ENCODE peak calls at places on chromosomes 7 and 10, in nine cellular contexts. A is activated CD8-positive, alpha-beta memory T cell treated with anti-CD3 and anti-CD28 coated beads, Interleukin-2, amount 10 ng/mL, durations not matched to agents 7 days and 5 days; X is iris pigment epithelial cell; U is EL; M is activated naive CD8-positive, alpha-beta T cell treated with anti-CD3 and anti-CD28 coated beads, Interleukin-2, amount 50 U/mL, for 16 hours; Z is mucosa of descending colon; B is stimulated activated CD4-positive, alpha-beta T cell treated with anti-CD3 and anti-CD28 coated beads, Interleukin-1b, Interleukin-23, amount 100 ng/mL, for 1 hour; S is activated CD4-positive, alpha-beta T cell treated with anti-CD3 and anti-CD28 coated beads, Interleukin-2, amount 50 U/mL, for 1 hour; T is RWPE1. J is an unnamed sample.

GRCh38 chr7:157013101-157013500 is 2.6 kb upstream of the MNX1 start:
- DNase-seq in A (no peak), X (no peak), U (no peak), M (no peak), Z (no peak), B (no peak), S (no peak), T (no peak), J (no peak)

GRCh38 chr10:71767420-71768035 is 5.8 kb downstream of the VSIR start:
- DNase-seq in A (no peak), X (peak), U (peak), M (no peak), Z (peak), B (no peak), S (no peak), T (no peak), J (peak)

GRCh38 chr10:124999433-125000365 is 57.8 kb downstream of the ZRANB1 start:
- DNase-seq in A (no peak), X (peak), U (no peak), M (no peak), Z (peak), B (no peak), S (no peak), T (no peak), J (peak)

GRCh38 chr7:158344706-158345300 is 242.8 kb downstream of the PTPRN2 start:
- DNase-seq in A (no peak), X (no peak), U (no peak), M (no peak), Z (no peak), B (no peak), S (no peak), T (no peak), J (no peak)

GRCh38 chr10:74612195-74612594 is 214.2 kb upstream of the KAT6B start:
- DNase-seq in A (no peak), X (peak), U (peak), M (no peak), Z (no peak), B (no peak), S (no peak), T (no peak), J (no peak)

GRCh38 chr10:92690211-92691041 is 671 bp downstream of the HHEX start:
- DNase-seq in A (peak), X (peak), U (peak), M (no peak), Z (peak), B (no peak), S (peak), T (peak), J (peak)

GRCh38 chr10:74738985-74739567 is 87.3 kb upstream of the KAT6B start:
- DNase-seq in A (peak), X (peak), U (no peak), M (no peak), Z (no peak), B (no peak), S (no peak), T (no peak), J (peak)

GRCh38 chr10:43785252-43785651 is 136.6 kb upstream of the ZNF32 start:
- DNase-seq in A (no peak), X (peak), U (peak), M (no peak), Z (no peak), B (no peak), S (no peak), T (no peak), J (no peak)

GRCh38 chr7:23349484-23350157 is 50.5 kb downstream of the MALSU1 start:
- DNase-seq in A (no peak), X (peak), U (peak), M (no peak), Z (no peak), B (no peak), S (no peak), T (peak), J (no peak)

GRCh38 chr7:153381275-153382119 is 621.9 kb downstream of the ACTR3B start:
- DNase-seq in A (no peak), X (no peak), U (no peak), M (no peak), Z (no peak), B (no peak), S (no peak), T (no peak), J (peak)

GRCh38 chr10:70222340-70222794 is 10.9 kb downstream of the PPA1 start:
- DNase-seq in A (no peak), X (peak), U (peak), M (no peak), Z (no peak), B (no peak), S (no peak), T (peak), J (no peak)

GRCh38 chr7:70935311-70935710 is 196.6 kb upstream of the GALNT17 start:
- DNase-seq in A (no peak), X (no peak), U (no peak), M (no peak), Z (no peak), B (no peak), S (no peak), T (no peak), J (no peak)

GRCh38 chr7:100604078-100604975 is 2.2 kb downstream of the PCOLCE start:
- DNase-seq in A (peak), X (peak), U (peak), M (peak), Z (peak), B (peak), S (peak), T (peak), J (peak)

GRCh38 chr7:1251796-1252542 is 19.3 kb downstream of the UNCX start:
- DNase-seq in A (no peak), X (no peak), U (no peak), M (no peak), Z (peak), B (no peak), S (no peak), T (no peak), J (no peak)

GRCh38 chr7:98797150-98797549 is 72.7 kb downstream of the TMEM130 start:
- DNase-seq in A (no peak), X (no peak), U (no peak), M (no peak), Z (no peak), B (no peak), S (no peak), T (no peak), J (no peak)

GRCh38 chr7:134636008-134636449 is 10.6 kb upstream of the BPGM start:
- DNase-seq in A (no peak), X (no peak), U (no peak), M (no peak), Z (no peak), B (no peak), S (no peak), T (no peak), J (no peak)

GRCh38 chr7:1192171-1192676 is 32.2 kb upstream of the ZFAND2A start:
- DNase-seq in A (peak), X (peak), U (peak), M (no peak), Z (no peak), B (no peak), S (no peak), T (peak), J (no peak)

GRCh38 chr10:8453587-8453986 is 399.1 kb downstream of the GATA3 start:
- DNase-seq in A (no peak), X (no peak), U (no peak), M (no peak), Z (no peak), B (no peak), S (no peak), T (no peak), J (no peak)

GRCh38 chr10:59079386-59080226 is 96.8 kb upstream of the PHYHIPL start:
- DNase-seq in A (no peak), X (peak), U (peak), M (no peak), Z (no peak), B (no peak), S (no peak), T (peak), J (no peak)

GRCh38 chr10:11865561-11865960 is 42.4 kb downstream of the PROSER2 start:
- DNase-seq in A (no peak), X (no peak), U (no peak), M (no peak), Z (no peak), B (no peak), S (no peak), T (no peak), J (no peak)

GRCh38 chr10:70784476-70784875 is 701 bp downstream of the TBATA start:
- DNase-seq in A (no peak), X (peak), U (peak), M (no peak), Z (no peak), B (no peak), S (no peak), T (no peak), J (no peak)

GRCh38 chr10:24958701-24959392 is 6.4 kb upstream of the PRTFDC1 start:
- DNase-seq in A (no peak), X (peak), U (peak), M (no peak), Z (no peak), B (no peak), S (no peak), T (no peak), J (peak)

GRCh38 chr10:71835671-71836593 is 15.1 kb downstream of the PSAP start:
- DNase-seq in A (no peak), X (peak), U (peak), M (no peak), Z (peak), B (no peak), S (no peak), T (no peak), J (peak)

GRCh38 chr7:155804897-155805825 is 7.1 kb downstream of the SHH start:
- DNase-seq in A (peak), X (peak), U (peak), M (peak), Z (peak), B (peak), S (peak), T (peak), J (peak)